ENCODE peak calls at places on chromosomes 1 and 21, in eight cellular contexts. R, O, Y, D, J, H, K and M are unnamed samples.

GRCh38 chr1:168482106-168482505 is 61.7 kb downstream of the XCL2 start:
- DNase-seq in K (peak), R (no peak), O (no peak), H (no peak), D (no peak), J (no peak), Y (no peak), M (no peak)

GRCh38 chr1:181094813-181095212 is 6.3 kb downstream of the IER5 start:
- DNase-seq in Y (peak), R (no peak), H (peak), O (no peak), D (no peak), K (peak), J (no peak), M (peak)

GRCh38 chr21:45510466-45510955 is 31.7 kb downstream of the SLC19A1 start:
- DNase-seq in K (no peak), D (no peak), H (no peak), Y (no peak), R (no peak), O (no peak), J (peak), M (no peak)

GRCh38 chr1:52674497-52675384 is 23.4 kb downstream of the COA7 start:
- DNase-seq in H (no peak), O (no peak), D (no peak), R (no peak), J (no peak), Y (peak), K (no peak), M (no peak)

GRCh38 chr1:11522400-11523235 is 43.7 kb downstream of the DISP3 start:
- DNase-seq in H (no peak), K (no peak), J (no peak), O (no peak), R (no peak), Y (no peak), D (no peak), M (no peak)

GRCh38 chr1:25703671-25704637 is 87.4 kb downstream of the MAN1C1 start:
- DNase-seq in H (no peak), Y (no peak), K (no peak), J (no peak), R (no peak), D (no peak), O (no peak), M (no peak)

GRCh38 chr1:228554107-228554506 is 66.9 kb downstream of the RNF187 start:
- DNase-seq in H (no peak), O (no peak), K (no peak), J (no peak), Y (no peak), R (no peak), D (no peak), M (no peak)

GRCh38 chr1:221994274-221994698 is 252.4 kb upstream of the DUSP10 start:
- DNase-seq in Y (peak), O (peak), R (no peak), K (no peak), H (no peak), D (no peak), J (no peak), M (peak)

GRCh38 chr1:234330843-234331215 is 42.4 kb upstream of the COA6 start:
- DNase-seq in H (no peak), Y (no peak), R (no peak), O (no peak), K (peak), J (no peak), D (no peak), M (no peak)

GRCh38 chr1:23718482-23718881 is 24.8 kb upstream of the ELOA start:
- DNase-seq in R (peak), D (no peak), Y (no peak), O (peak), J (no peak), H (no peak), K (peak), M (no peak)

GRCh38 chr1:170696591-170697337 is 32.8 kb downstream of the PRRX1 start:
- DNase-seq in K (peak), J (no peak), D (no peak), O (no peak), H (no peak), R (no peak), Y (no peak), M (no peak)

GRCh38 chr1:206469933-206470691 is at the start of gene IKBKE:
- DNase-seq in Y (peak), D (no peak), J (no peak), K (peak), R (peak), O (peak), H (no peak), M (peak)

GRCh38 chr1:59204001-59204400 is 92.9 kb upstream of the FGGY start:
- DNase-seq in O (no peak), J (no peak), K (peak), R (no peak), Y (no peak), H (no peak), D (no peak), M (no peak)

GRCh38 chr1:203504400-203505250 is 10.7 kb downstream of the OPTC start:
- DNase-seq in O (peak), R (peak), Y (peak), D (peak), J (peak), K (peak), H (no peak), M (peak)

GRCh38 chr21:29477941-29478340 is 179.2 kb downstream of the BACH1 start:
- DNase-seq in O (no peak), H (no peak), Y (peak), J (no peak), R (no peak), K (peak), D (no peak), M (peak)

GRCh38 chr21:39776589-39776988 is 31.6 kb downstream of the IGSF5 start:
- DNase-seq in O (no peak), J (no peak), D (no peak), K (peak), Y (peak), R (no peak), H (no peak), M (no peak)

GRCh38 chr21:42365770-42366169 is 565 bp downstream of the TFF1 start:
- DNase-seq in K (no peak), H (no peak), O (no peak), D (no peak), R (no peak), J (no peak), Y (no peak), M (no peak)

GRCh38 chr1:73401666-73402065 is 796.3 kb downstream of the LRRIQ3 start:
- DNase-seq in R (peak), K (no peak), Y (no peak), D (no peak), J (no peak), H (no peak), O (peak), M (no peak)
- TF ChIP-seq CTCF in R (no peak), K (no peak), Y (no peak), D (no peak), J (no peak), H (no peak), O (no peak), M (no peak)

GRCh38 chr1:156172696-156173470 is 19.5 kb downstream of the SEMA4A start:
- DNase-seq in R (peak), J (no peak), H (no peak), Y (no peak), O (no peak), K (no peak), D (no peak), M (no peak)
- TF ChIP-seq CTCF in R (no peak), J (no peak), H (no peak), Y (no peak), O (no peak), K (no peak), D (no peak), M (peak)

DNA sequence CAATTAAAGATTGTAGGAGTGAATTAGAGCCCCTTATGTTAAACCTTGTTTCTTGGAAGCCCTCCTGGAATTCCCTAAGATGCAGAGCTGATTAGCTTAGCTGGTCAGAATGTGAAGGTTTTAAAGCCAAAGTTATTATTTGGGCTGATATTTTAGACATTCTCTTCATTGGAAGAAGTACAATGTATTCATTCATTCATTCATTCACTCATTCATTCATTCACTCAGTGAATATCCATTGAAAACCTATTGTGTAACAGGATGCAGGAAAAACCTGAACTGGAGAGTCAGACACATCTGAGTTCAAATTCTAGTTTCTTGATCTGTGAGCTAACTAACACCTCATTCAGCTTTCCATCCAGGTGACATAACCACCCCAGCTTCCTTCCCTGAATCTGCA is 29.7 kb downstream of the DDR2 start:
- DNase-seq in D (no peak), Y (no peak), O (no peak), K (no peak), J (no peak), H (no peak), R (no peak), M (no peak)
- TF ChIP-seq CTCF in D (no peak), Y (no peak), O (no peak), K (no peak), J (no peak), H (no peak), R (no peak), M (no peak)

GRCh38 chr1:1918901-1919303 is at the start of gene TMEM52:
- DNase-seq in K (no peak), H (no peak), D (no peak), Y (no peak), O (no peak), J (no peak), R (no peak), M (no peak)
- TF ChIP-seq CTCF in K (no peak), H (no peak), D (no peak), Y (no peak), O (no peak), J (peak), R (no peak), M (no peak)

GRCh38 chr1:43974443-43975248 is at the start of gene ATP6V0B:
- DNase-seq in O (peak), R (peak), Y (peak), H (peak), D (peak), K (peak), J (peak), M (peak)
- TF ChIP-seq CTCF in O (no peak), R (no peak), Y (no peak), H (peak), D (no peak), K (peak), J (peak), M (peak)

GRCh38 chr1:14128096-14128495 is 428.1 kb downstream of the PRDM2 start:
- DNase-seq in O (no peak), Y (no peak), H (no peak), D (no peak), J (no peak), K (no peak), R (no peak), M (no peak)
- TF ChIP-seq CTCF in O (no peak), Y (no peak), H (no peak), D (no peak), J (no peak), K (no peak), R (no peak), M (no peak)